ENCODE peak calls at places on chromosomes 13 and 19, in five cellular contexts. F is hippocampal formation; T is stimulated activated CD4-positive, alpha-beta T cell treated with anti-CD3 and anti-CD28 coated beads, TNF-alpha, amount 100 ng/mL, for 1 hour; V is retina; Z is Jurkat, Clone E6-1. B is an unnamed sample.

GRCh38 chr19:45589768-45590167 is 5.2 kb upstream of the OPA3 start:
- DNase-seq in F (no peak), T (no peak), V (no peak), Z (no peak), B (no peak)

GRCh38 chr13:107822006-107822405 is 393.3 kb downstream of the LIG4 start:
- DNase-seq in F (no peak), T (no peak), V (no peak), Z (no peak), B (no peak)

GRCh38 chr13:51590966-51591627 is 6.8 kb downstream of the WDFY2 start:
- DNase-seq in F (no peak), T (no peak), V (no peak), Z (no peak), B (no peak)

GRCh38 chr19:40143612-40144011 is 47.6 kb upstream of the MAP3K10 start:
- DNase-seq in F (no peak), T (no peak), V (no peak), Z (peak), B (peak)

GRCh38 chr13:49637989-49638388 is 9.7 kb downstream of the ARL11 start:
- DNase-seq in F (no peak), T (no peak), V (no peak), Z (no peak), B (no peak)

GRCh38 chr13:33312150-33312908 is 26.8 kb upstream of the STARD13 start:
- DNase-seq in F (no peak), T (no peak), V (no peak), Z (no peak), B (no peak)

GRCh38 chr19:6970478-6970877 is 50.8 kb downstream of the MBD3L2B start:
- DNase-seq in F (no peak), T (no peak), V (no peak), Z (peak), B (no peak)

GRCh38 chr19:15300533-15301194 is 31.7 kb downstream of the BRD4 start:
- DNase-seq in F (no peak), T (no peak), V (no peak), Z (no peak), B (no peak)

GRCh38 chr13:39916330-39916729 is 260.9 kb downstream of the COG6 start:
- DNase-seq in F (no peak), T (no peak), V (no peak), Z (no peak), B (no peak)

GRCh38 chr19:39916851-39917396 is 17.5 kb downstream of the FCGBP start:
- DNase-seq in F (no peak), T (no peak), V (no peak), Z (no peak), B (no peak)

GRCh38 chr19:17114414-17114831 is 38.8 kb downstream of the MYO9B start:
- DNase-seq in F (no peak), T (no peak), V (no peak), Z (no peak), B (no peak)

GRCh38 chr19:4678881-4679379 is 8.8 kb upstream of the MYDGF start:
- DNase-seq in F (no peak), T (no peak), V (no peak), Z (no peak), B (no peak)

GRCh38 chr13:51794959-51795358 is 9.0 kb downstream of the DHRS12 start:
- DNase-seq in F (no peak), T (no peak), V (peak), Z (no peak), B (no peak)

GRCh38 chr13:103873725-103874124 is 807.5 kb upstream of the SLC10A2 start:
- DNase-seq in F (no peak), T (no peak), V (no peak), Z (no peak), B (no peak)

GRCh38 chr13:50527612-50528509 is 315.6 kb downstream of the DLEU7 start:
- DNase-seq in F (no peak), T (no peak), V (no peak), Z (no peak), B (no peak)

GRCh38 chr13:20301391-20302071 is 69.4 kb upstream of the GJB6 start:
- DNase-seq in F (no peak), T (no peak), V (peak), Z (no peak), B (no peak)

GRCh38 chr19:5997371-5997770 is 19.4 kb upstream of the RANBP3 start:
- DNase-seq in F (no peak), T (no peak), V (no peak), Z (no peak), B (no peak)

GRCh38 chr19:15447057-15447456 is 2.7 kb downstream of the WIZ start:
- DNase-seq in F (no peak), T (no peak), V (no peak), Z (no peak), B (no peak)

GRCh38 chr13:99694251-99694650 is 193.0 kb downstream of the TM9SF2 start:
- DNase-seq in F (no peak), T (no peak), V (peak), Z (no peak), B (no peak)

GRCh38 chr13:43597599-43597945 is 189.2 kb downstream of the ENOX1 start:
- DNase-seq in F (no peak), T (no peak), V (no peak), Z (no peak), B (no peak)

GRCh38 chr19:8681345-8682021 is 17.1 kb downstream of the ACTL9 start:
- DNase-seq in F (no peak), T (no peak), V (no peak), Z (no peak), B (no peak)